ENCODE peak calls at places on chromosomes 3 and 15, in four cellular contexts. One of them, this sample, is unnamed.

GRCh38 chr3:149726716-149727407 is 25.4 kb downstream of the COMMD2 start:
- DNase-seq in KBM-7: no peak
- DNase-seq in cardiac muscle cell: no peak
- DNase-seq in naive thymus-derived CD8-positive, alpha-beta T cell: no peak
- DNase-seq in this sample: no peak

GRCh38 chr3:177596248-177596821 is 399.1 kb upstream of the TBL1XR1 start:
- DNase-seq in naive thymus-derived CD8-positive, alpha-beta T cell: no peak
- DNase-seq in KBM-7: no peak
- DNase-seq in cardiac muscle cell: no peak
- DNase-seq in this sample: no peak

GRCh38 chr3:109336272-109336957 is 931 bp downstream of the DPPA4 start:
- DNase-seq in naive thymus-derived CD8-positive, alpha-beta T cell: peak; percentile 9
- DNase-seq in cardiac muscle cell: peak; percentile 56
- DNase-seq in KBM-7: no peak
- DNase-seq in this sample: no peak

GRCh38 chr3:111915905-111916304 is 56.8 kb downstream of the PHLDB2 start:
- DNase-seq in naive thymus-derived CD8-positive, alpha-beta T cell: no peak
- DNase-seq in KBM-7: no peak
- DNase-seq in cardiac muscle cell: no peak
- DNase-seq in this sample: no peak

GRCh38 chr3:158731525-158731924 is 732 bp downstream of the RARRES1 start:
- DNase-seq in naive thymus-derived CD8-positive, alpha-beta T cell: no peak
- DNase-seq in cardiac muscle cell: no peak
- DNase-seq in KBM-7: no peak
- DNase-seq in this sample: no peak

GRCh38 chr3:15794842-15795562 is 2.8 kb downstream of the ANKRD28 start:
- DNase-seq in naive thymus-derived CD8-positive, alpha-beta T cell: no peak
- DNase-seq in KBM-7: peak; percentile 47
- DNase-seq in cardiac muscle cell: no peak
- DNase-seq in this sample: peak; percentile 53

GRCh38 chr3:120420360-120420759 is 30.4 kb downstream of the FSTL1 start:
- DNase-seq in KBM-7: no peak
- DNase-seq in naive thymus-derived CD8-positive, alpha-beta T cell: no peak
- DNase-seq in cardiac muscle cell: no peak
- DNase-seq in this sample: no peak

GRCh38 chr3:98778852-98779379 is 15.8 kb downstream of the ST3GAL6 start:
- DNase-seq in cardiac muscle cell: no peak
- DNase-seq in naive thymus-derived CD8-positive, alpha-beta T cell: no peak
- DNase-seq in KBM-7: peak; percentile 50
- DNase-seq in this sample: no peak

GRCh38 chr3:106299300-106300098 is 430.7 kb upstream of the CBLB start:
- DNase-seq in KBM-7: no peak
- DNase-seq in naive thymus-derived CD8-positive, alpha-beta T cell: no peak
- DNase-seq in cardiac muscle cell: no peak
- DNase-seq in this sample: no peak

GRCh38 chr3:66372681-66373350 is 128.0 kb downstream of the LRIG1 start:
- DNase-seq in KBM-7: no peak
- DNase-seq in naive thymus-derived CD8-positive, alpha-beta T cell: no peak
- DNase-seq in cardiac muscle cell: peak; percentile 27
- DNase-seq in this sample: peak; percentile 24

GRCh38 chr3:141279074-141279945 is 47.7 kb downstream of the PXYLP1 start:
- DNase-seq in cardiac muscle cell: peak; percentile 27
- DNase-seq in KBM-7: peak; percentile 48
- DNase-seq in naive thymus-derived CD8-positive, alpha-beta T cell: peak; percentile 47
- DNase-seq in this sample: peak; percentile 61

GRCh38 chr15:44081223-44082013 is 113.7 kb downstream of the FRMD5 start:
- DNase-seq in KBM-7: no peak
- DNase-seq in cardiac muscle cell: no peak
- DNase-seq in naive thymus-derived CD8-positive, alpha-beta T cell: no peak
- DNase-seq in this sample: peak; percentile 27

GRCh38 chr3:15361494-15362214 is 29.3 kb upstream of the SH3BP5 start:
- DNase-seq in KBM-7: peak; percentile 36
- DNase-seq in cardiac muscle cell: no peak
- DNase-seq in naive thymus-derived CD8-positive, alpha-beta T cell: no peak
- DNase-seq in this sample: no peak

This sample was measured in cerebellar cortex.